ENCODE peak calls at places on chromosomes 5 and 9, in eight cellular contexts. U, K, I, P, N, Y, E and M are unnamed samples.

GRCh38 chr5:116571568-116572321 is 2.9 kb downstream of the SEMA6A start:
- DNase-seq in U (peak), K (peak), I (no peak), P (peak), N (no peak), Y (peak), E (no peak), M (peak)

GRCh38 chr9:20326516-20326915 is 295.8 kb downstream of the MLLT3 start:
- DNase-seq in U (no peak), K (no peak), I (no peak), P (no peak), N (no peak), Y (no peak), E (no peak), M (no peak)

GRCh38 chr9:95249986-95250385 is 67.5 kb downstream of the FANCC start:
- DNase-seq in U (no peak), K (peak), I (no peak), P (no peak), N (no peak), Y (no peak), E (no peak), M (no peak)

GRCh38 chr9:130451509-130452388 is 7.0 kb downstream of the ASS1 start:
- DNase-seq in U (peak), K (peak), I (peak), P (peak), N (peak), Y (peak), E (no peak), M (peak)

GRCh38 chr9:127853312-127854168 is 918 bp downstream of the ENG start:
- DNase-seq in U (no peak), K (no peak), I (no peak), P (no peak), N (no peak), Y (peak), E (no peak), M (no peak)

GRCh38 chr5:89878140-89878570 is 531.4 kb downstream of the CETN3 start:
- DNase-seq in U (peak), K (peak), I (peak), P (peak), N (no peak), Y (peak), E (no peak), M (no peak)

GRCh38 chr9:87535817-87536539 is 38.3 kb downstream of the DAPK1 start:
- DNase-seq in U (no peak), K (no peak), I (no peak), P (no peak), N (no peak), Y (no peak), E (peak), M (no peak)

GRCh38 chr9:110623462-110624025 is 44.0 kb upstream of the SVEP1 start:
- DNase-seq in U (peak), K (peak), I (no peak), P (peak), N (peak), Y (peak), E (peak), M (peak)

GRCh38 chr5:96374653-96375052 is 58.4 kb downstream of the PCSK1 start:
- DNase-seq in U (no peak), K (no peak), I (no peak), P (no peak), N (no peak), Y (no peak), E (no peak), M (no peak)

GRCh38 chr9:120043448-120043847 is 536.5 kb downstream of the CDK5RAP2 start:
- DNase-seq in U (no peak), K (no peak), I (no peak), P (no peak), N (peak), Y (no peak), E (no peak), M (no peak)

GRCh38 chr9:78592866-78593265 is 295.9 kb downstream of the PSAT1 start:
- DNase-seq in U (no peak), K (no peak), I (no peak), P (peak), N (no peak), Y (no peak), E (no peak), M (no peak)

GRCh38 chr5:55220433-55221185 is 6.5 kb downstream of the MCIDAS start:
- DNase-seq in U (peak), K (peak), I (no peak), P (no peak), N (no peak), Y (peak), E (peak), M (no peak)

GRCh38 chr5:5881294-5881693 is 458.8 kb downstream of the ICE1 start:
- DNase-seq in U (peak), K (peak), I (no peak), P (no peak), N (no peak), Y (no peak), E (no peak), M (no peak)

GRCh38 chr5:73812962-73813588 is 187.1 kb downstream of the ARHGEF28 start:
- DNase-seq in U (peak), K (no peak), I (peak), P (peak), N (peak), Y (no peak), E (no peak), M (no peak)

GRCh38 chr5:159917919-159918487 is 1.7 kb downstream of the ADRA1B start:
- DNase-seq in U (no peak), K (no peak), I (no peak), P (peak), N (no peak), Y (no peak), E (no peak), M (no peak)

GRCh38 chr5:159915913-159916840 is at the start of gene ADRA1B:
- DNase-seq in U (peak), K (peak), I (no peak), P (peak), N (peak), Y (peak), E (peak), M (no peak)

GRCh38 chr5:159913481-159913880 is 2.8 kb upstream of the ADRA1B start:
- DNase-seq in U (no peak), K (no peak), I (no peak), P (peak), N (no peak), Y (peak), E (no peak), M (no peak)

GRCh38 chr5:159913048-159913447 is 3.2 kb upstream of the ADRA1B start:
- DNase-seq in U (no peak), K (no peak), I (no peak), P (peak), N (no peak), Y (peak), E (no peak), M (no peak)

DNA sequence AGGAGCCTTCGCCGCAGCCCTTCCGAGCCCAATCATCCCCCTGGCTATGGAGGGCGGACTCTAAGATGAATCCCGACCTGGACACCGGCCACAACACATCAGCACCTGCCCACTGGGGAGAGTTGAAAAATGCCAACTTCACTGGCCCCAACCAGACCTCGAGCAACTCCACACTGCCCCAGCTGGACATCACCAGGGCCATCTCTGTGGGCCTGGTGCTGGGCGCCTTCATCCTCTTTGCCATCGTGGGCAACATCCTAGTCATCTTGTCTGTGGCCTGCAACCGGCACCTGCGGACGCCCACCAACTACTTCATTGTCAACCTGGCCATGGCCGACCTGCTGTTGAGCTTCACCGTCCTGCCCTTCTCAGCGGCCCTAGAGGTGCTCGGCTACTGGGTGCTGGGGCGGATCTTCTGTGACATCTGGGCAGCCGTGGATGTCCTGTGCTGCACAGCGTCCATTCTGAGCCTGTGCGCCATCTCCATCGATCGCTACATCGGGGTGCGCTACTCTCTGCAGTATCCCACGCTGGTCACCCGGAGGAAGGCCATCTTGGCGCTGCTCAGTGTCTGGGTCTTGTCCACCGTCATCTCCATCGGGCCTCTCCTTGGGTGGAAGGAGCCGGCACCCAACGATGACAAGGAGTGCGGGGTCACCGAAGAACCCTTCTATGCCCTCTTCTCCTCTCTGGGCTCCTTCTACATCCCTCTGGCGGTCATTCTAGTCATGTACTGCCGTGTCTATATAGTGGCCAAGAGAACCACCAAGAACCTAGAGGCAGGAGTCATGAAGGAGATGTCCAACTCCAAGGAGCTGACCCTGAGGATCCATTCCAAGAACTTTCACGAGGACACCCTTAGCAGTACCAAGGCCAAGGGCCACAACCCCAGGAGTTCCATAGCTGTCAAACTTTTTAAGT is 819 bp downstream of the ADRA1B start:
- DNase-seq in U (no peak), K (no peak), I (no peak), P (no peak), N (no peak), Y (no peak), E (no peak), M (no peak)
- H3K4me3 ChIP-seq in U (no peak), K (peak), I (peak), P (peak), N (peak), Y (no peak), E (no peak), M (no peak)

DNA sequence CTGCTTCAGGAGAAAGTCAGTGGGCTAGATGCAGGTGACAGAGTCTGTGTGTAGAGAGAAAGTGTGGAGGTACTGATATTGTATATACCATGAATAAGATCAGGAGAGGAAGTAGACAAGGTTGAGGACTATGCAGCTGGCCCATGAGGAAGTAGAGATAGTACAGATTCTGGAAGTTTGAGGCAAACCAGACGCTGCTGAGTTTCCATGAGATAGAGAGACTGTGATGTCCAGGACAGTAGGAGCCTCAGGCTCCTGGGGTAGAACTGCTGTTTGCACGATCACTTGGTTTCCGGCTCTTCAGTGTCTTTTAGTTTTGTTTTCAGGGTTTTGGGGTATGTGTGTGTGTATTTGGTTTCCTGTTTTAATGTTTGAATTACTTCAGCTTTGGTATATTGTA is 13.6 kb downstream of the OTULINL start:
- DNase-seq in U (peak), K (no peak), I (no peak), P (no peak), N (no peak), Y (peak), E (peak), M (no peak)
- H3K4me3 ChIP-seq in U (no peak), K (no peak), I (no peak), P (no peak), N (no peak), Y (no peak), E (peak), M (no peak)

GRCh38 chr5:108222011-108222410 is 159.9 kb downstream of the FBXL17 start:
- DNase-seq in U (no peak), K (no peak), I (no peak), P (no peak), N (no peak), Y (no peak), E (no peak), M (no peak)
- H3K4me3 ChIP-seq in U (no peak), K (no peak), I (no peak), P (no peak), N (no peak), Y (no peak), E (no peak), M (no peak)

DNA sequence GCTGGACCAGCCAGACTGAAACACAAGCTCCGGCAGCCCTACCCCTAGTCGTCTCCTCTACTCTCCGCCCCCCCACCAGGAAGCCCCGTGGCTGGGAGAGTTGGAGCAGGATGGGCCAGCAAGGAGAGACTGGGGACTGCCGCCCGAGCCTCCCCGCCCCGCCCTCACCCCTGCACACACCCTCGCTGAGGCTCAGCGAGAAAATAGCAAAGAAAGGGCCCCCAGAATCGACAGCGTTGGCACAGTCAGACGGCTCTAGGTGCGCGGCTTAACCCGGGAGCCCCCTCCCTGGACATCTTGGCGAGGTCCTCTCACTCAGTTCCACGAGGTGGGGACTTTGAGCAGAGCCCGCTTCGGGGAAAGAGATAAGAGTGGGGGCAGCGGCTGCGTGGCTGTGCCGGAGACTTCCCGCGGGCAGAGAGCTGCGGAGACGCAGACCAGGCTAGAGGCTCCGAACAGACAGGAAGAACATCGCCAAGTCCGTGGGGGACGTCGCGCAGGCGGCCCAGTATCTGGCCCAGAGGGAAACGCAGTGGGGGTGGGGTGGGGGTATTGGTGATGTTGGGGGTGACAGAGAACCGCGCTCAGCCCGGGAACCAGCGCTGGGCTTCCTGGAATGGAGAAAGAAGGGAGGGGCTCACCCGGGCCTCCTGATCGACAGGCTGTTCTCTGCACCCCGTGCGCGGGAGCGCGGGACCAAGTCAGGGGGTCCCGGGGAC is 995 bp downstream of the TRIM7 start:
- DNase-seq in U (peak), K (peak), I (no peak), P (no peak), N (no peak), Y (peak), E (peak), M (no peak)
- H3K4me3 ChIP-seq in U (peak), K (peak), I (peak), P (peak), N (peak), Y (peak), E (no peak), M (peak)

GRCh38 chr5:132828846-132829494 is 1.5 kb downstream of the SHROOM1 start:
- DNase-seq in U (peak), K (no peak), I (no peak), P (no peak), N (no peak), Y (no peak), E (no peak), M (no peak)
- H3K4me3 ChIP-seq in U (no peak), K (peak), I (no peak), P (no peak), N (peak), Y (peak), E (no peak), M (peak)

DNA sequence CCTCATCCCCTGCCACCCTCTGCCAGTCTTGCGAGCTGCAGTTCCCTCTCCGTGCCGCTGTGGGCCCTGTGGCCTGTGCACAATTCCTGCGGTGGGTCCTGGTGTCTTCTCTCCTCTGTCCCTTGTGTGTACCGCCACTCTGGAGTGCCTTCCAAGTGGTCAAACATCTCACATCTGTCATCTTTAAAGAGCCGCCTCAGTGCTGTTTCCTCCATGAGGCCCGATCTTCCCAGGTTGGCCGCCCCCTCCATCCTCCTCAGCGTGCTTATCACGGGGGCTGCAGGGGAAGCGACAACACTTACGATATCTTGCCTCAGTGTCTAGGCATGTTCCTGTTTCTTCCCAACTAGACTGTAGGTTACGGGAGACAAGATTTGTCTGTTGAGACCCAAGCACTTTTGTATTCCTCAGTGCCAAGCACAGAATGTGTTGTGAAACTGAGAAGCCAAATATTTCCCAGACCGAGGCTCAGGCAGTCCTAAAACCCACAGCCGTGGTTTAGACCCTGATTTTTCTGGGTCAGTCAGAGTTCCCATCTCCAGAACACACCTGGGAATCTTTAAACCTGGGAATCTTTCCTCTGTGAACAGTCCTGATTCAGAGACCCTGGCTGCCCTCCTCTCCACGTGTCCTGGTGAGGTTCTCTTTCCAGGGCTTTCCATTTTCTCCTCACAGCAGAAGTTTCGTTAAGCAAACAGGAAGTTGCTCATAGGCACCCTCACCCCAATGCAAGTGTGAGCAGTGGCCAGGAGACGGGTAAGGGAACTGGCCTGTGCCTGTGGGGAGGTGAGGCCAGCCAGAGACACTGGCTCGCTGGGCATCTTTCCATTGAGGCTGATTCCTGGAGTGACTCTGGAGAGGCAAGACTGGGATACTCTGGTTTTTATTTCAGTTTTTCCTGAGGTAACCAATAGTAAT is 28.8 kb downstream of the SLC46A2 start:
- DNase-seq in U (no peak), K (no peak), I (no peak), P (no peak), N (no peak), Y (peak), E (no peak), M (no peak)
- H3K4me3 ChIP-seq in U (no peak), K (no peak), I (no peak), P (no peak), N (no peak), Y (peak), E (no peak), M (no peak)

GRCh38 chr5:79832911-79833310 is 143.3 kb downstream of the CMYA5 start:
- DNase-seq in U (no peak), K (no peak), I (no peak), P (no peak), N (no peak), Y (no peak), E (no peak), M (no peak)
- H3K4me3 ChIP-seq in U (no peak), K (no peak), I (no peak), P (no peak), N (no peak), Y (no peak), E (no peak), M (no peak)

GRCh38 chr5:154286557-154286956 is 96.0 kb downstream of the GALNT10 start:
- DNase-seq in U (no peak), K (peak), I (no peak), P (no peak), N (no peak), Y (no peak), E (no peak), M (no peak)
- H3K4me3 ChIP-seq in U (no peak), K (no peak), I (no peak), P (no peak), N (no peak), Y (no peak), E (no peak), M (no peak)